ENCODE peak calls at places on chromosomes 1 and 21, in five cellular contexts. J is adrenal gland, G is heart right ventricle, T is breast epithelium, S is left ventricle myocardium inferior. Z is an unnamed sample.
A peak's percentile ranks its signal among the peaks of the same experiment; 100 is the strongest.

GRCh38 chr21:39175154-39175553 is 8.1 kb downstream of the PSMG1 start:
- DNase-seq in J (no peak), G (no peak), T (no peak), S (no peak), Z (no peak)

GRCh38 chr21:25107708-25108107 is 499.6 kb downstream of the MRPL39 start:
- DNase-seq in J (no peak), G (no peak), T (no peak), S (no peak), Z (no peak)

GRCh38 chr1:111669268-111669667 is 49.7 kb downstream of the RAP1A start:
- DNase-seq in J (no peak), G (no peak), T (no peak), S (no peak), Z (no peak)

GRCh38 chr1:115179397-115179835 is 90.1 kb upstream of the TSPAN2 start:
- DNase-seq in J (peak; percentile 90), G (peak; percentile 72), T (no peak), S (peak; percentile 76), Z (no peak)

GRCh38 chr21:28791595-28792282 is 200.9 kb downstream of the LTN1 start:
- DNase-seq in J (no peak), G (no peak), T (no peak), S (no peak), Z (no peak)

GRCh38 chr1:229407206-229408026 is 26.5 kb downstream of the ACTA1 start:
- DNase-seq in J (no peak), G (no peak), T (no peak), S (no peak), Z (peak; percentile 74)

GRCh38 chr1:94755675-94756074 is 64.5 kb upstream of the SLC44A3 start:
- DNase-seq in J (peak; percentile 69), G (no peak), T (no peak), S (no peak), Z (no peak)

GRCh38 chr1:23444596-23445390 is 20.2 kb upstream of the TCEA3 start:
- DNase-seq in J (no peak), G (no peak), T (no peak), S (no peak), Z (no peak)

GRCh38 chr1:150548632-150549495 is at the start of gene ADAMTSL4:
- DNase-seq in J (peak; percentile 81), G (peak; percentile 65), T (peak; percentile 63), S (peak; percentile 62), Z (peak; percentile 92)

GRCh38 chr1:3319874-3320245 is 134.6 kb upstream of the ARHGEF16 start:
- DNase-seq in J (peak; percentile 76), G (no peak), T (no peak), S (no peak), Z (peak; percentile 94)

GRCh38 chr1:13618483-13618882 is 34.9 kb downstream of the PDPN start:
- DNase-seq in J (no peak), G (no peak), T (no peak), S (no peak), Z (no peak)

GRCh38 chr1:167541013-167541412 is 12.5 kb downstream of the CREG1 start:
- DNase-seq in J (no peak), G (no peak), T (no peak), S (no peak), Z (no peak)

GRCh38 chr1:215423288-215423687 is 143.8 kb upstream of the KCTD3 start:
- DNase-seq in J (peak; percentile 62), G (no peak), T (no peak), S (no peak), Z (no peak)

GRCh38 chr1:225437710-225438437 is 10.0 kb upstream of the LBR start:
- DNase-seq in J (no peak), G (no peak), T (no peak), S (no peak), Z (peak; percentile 66)

GRCh38 chr21:31198575-31198974 is 145.5 kb downstream of the TIAM1 start:
- DNase-seq in J (no peak), G (no peak), T (no peak), S (no peak), Z (peak; percentile 30)

GRCh38 chr1:75616436-75617433 is 5.8 kb upstream of the SLC44A5 start:
- DNase-seq in J (no peak), G (no peak), T (no peak), S (no peak), Z (peak; percentile 55)

GRCh38 chr1:21550097-21550496 is 40.9 kb downstream of the ALPL start:
- DNase-seq in J (no peak), G (no peak), T (no peak), S (no peak), Z (peak; percentile 32)

GRCh38 chr1:16348414-16349182 is 3.7 kb downstream of the FBXO42 start:
- DNase-seq in J (peak; percentile 45), G (no peak), T (no peak), S (no peak), Z (no peak)

GRCh38 chr1:59814901-59815825 is at the start of gene HOOK1:
- DNase-seq in J (peak; percentile 58), G (peak; percentile 11), T (no peak), S (no peak), Z (no peak)

GRCh38 chr1:59819566-59820438 is 5.1 kb downstream of the HOOK1 start:
- DNase-seq in J (no peak), G (no peak), T (no peak), S (no peak), Z (no peak)

GRCh38 chr1:59815892-59816291 is 1.1 kb downstream of the HOOK1 start:
- DNase-seq in J (no peak), G (no peak), T (no peak), S (no peak), Z (no peak)

GRCh38 chr1:59814180-59814900 is 409 bp upstream of the HOOK1 start:
- DNase-seq in J (peak; percentile 96), G (peak; percentile 68), T (peak; percentile 93), S (peak; percentile 71), Z (peak; percentile 95)

DNA sequence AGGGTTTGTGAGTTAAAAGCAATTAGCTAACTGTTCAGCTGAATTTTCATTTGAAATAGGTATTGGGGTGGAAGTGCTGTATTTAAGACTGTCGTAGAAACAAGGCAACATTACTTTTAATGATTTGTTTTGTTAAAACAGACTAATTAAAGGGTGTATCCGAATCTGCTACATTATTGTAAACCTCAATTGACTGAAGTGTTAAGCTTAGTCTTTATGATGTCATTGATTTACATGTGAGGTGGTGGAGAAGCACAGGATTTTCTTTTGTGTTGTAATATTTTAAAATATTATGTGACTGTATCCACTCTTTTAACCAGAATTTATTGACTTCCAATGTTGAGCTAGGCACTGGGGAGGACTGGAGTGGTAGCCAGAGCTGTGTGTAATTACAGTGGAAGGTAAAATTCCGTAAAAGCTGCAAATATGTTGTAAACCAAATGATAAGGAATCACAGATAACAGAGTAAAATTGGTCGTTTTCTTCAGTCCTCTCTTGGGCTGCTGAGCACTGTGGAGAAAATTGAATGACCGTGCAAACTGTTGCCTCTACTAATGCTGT is 1.6 kb downstream of the HOOK1 start:
- DNase-seq in J (no peak), G (no peak), T (no peak), S (no peak), Z (no peak)
- H3K4me3 ChIP-seq in J (no peak overlapping the region), G (no peak overlapping the region), T (no peak overlapping the region), S (no peak overlapping the region), Z (no peak overlapping the region)

DNA sequence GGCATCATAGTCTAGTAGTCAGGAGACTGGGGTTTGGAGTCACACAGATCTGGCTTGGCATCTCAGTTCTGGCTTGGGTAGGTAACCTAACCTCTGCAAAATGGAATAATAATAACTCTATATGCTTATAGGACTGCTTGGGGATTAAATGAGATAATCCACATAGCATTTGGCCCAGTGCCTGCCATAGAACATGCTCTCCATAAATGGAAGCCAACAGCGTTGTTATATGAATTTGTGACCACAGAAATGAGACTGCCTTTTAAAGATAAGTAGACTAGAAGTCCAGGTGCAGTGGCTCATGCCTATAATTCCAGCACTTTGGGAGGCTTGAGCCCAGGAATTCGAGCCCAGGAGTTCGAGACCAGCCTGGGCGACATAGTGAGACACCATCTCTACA is 4.0 kb upstream of the OPRD1 start:
- DNase-seq in J (no peak), G (no peak), T (no peak), S (no peak), Z (no peak)
- H3K27me3 ChIP-seq in J (peaks cover 21% of the 10 kb centered on the region), G (peaks cover 26% of the 10 kb centered on the region), T (peaks cover 2% of the 10 kb centered on the region), S (peaks cover 66% of the 10 kb centered on the region), Z (peaks cover 28% of the 10 kb centered on the region)

DNA sequence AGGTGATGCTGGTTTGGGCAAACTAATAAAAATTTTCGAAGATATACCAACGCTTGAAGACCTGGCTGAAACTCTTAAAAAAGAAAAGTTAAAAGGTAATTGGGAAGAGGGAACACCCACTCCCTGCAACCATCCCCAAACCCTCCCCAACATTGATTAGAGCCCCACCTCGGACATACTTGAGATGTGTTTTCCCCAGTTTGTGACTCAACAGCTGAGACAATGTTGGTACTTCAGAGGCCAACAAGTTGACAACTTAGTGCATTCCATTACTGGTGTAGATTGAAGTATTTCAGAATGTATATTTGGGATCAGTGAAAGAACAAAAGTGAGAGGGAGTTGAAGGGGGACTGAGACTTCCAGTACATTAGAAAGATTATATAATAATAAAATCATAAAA is 5.1 kb downstream of the IFI16 start:
- DNase-seq in J (no peak), G (no peak), T (no peak), S (no peak), Z (no peak)
- H3K36me3 ChIP-seq in J (no peaks in the 10 kb centered on the region), G (peaks cover 53% of the 10 kb centered on the region), T (no peaks in the 10 kb centered on the region), S (peaks cover 46% of the 10 kb centered on the region), Z (no peaks in the 10 kb centered on the region)

GRCh38 chr1:26047278-26047874 is 1.5 kb upstream of the SLC30A2 start:
- DNase-seq in J (no peak), G (no peak), T (no peak), S (no peak), Z (no peak)

GRCh38 chr1:26044971-26045711 is 777 bp downstream of the SLC30A2 start:
- DNase-seq in J (no peak), G (no peak), T (no peak), S (peak; percentile 39), Z (peak; percentile 85)

GRCh38 chr1:26046313-26047031 is 554 bp upstream of the SLC30A2 start:
- DNase-seq in J (no peak), G (no peak), T (no peak), S (no peak), Z (peak; percentile 82)

GRCh38 chr1:26044414-26044813 is 1.5 kb downstream of the SLC30A2 start:
- DNase-seq in J (no peak), G (no peak), T (no peak), S (no peak), Z (no peak)

DNA sequence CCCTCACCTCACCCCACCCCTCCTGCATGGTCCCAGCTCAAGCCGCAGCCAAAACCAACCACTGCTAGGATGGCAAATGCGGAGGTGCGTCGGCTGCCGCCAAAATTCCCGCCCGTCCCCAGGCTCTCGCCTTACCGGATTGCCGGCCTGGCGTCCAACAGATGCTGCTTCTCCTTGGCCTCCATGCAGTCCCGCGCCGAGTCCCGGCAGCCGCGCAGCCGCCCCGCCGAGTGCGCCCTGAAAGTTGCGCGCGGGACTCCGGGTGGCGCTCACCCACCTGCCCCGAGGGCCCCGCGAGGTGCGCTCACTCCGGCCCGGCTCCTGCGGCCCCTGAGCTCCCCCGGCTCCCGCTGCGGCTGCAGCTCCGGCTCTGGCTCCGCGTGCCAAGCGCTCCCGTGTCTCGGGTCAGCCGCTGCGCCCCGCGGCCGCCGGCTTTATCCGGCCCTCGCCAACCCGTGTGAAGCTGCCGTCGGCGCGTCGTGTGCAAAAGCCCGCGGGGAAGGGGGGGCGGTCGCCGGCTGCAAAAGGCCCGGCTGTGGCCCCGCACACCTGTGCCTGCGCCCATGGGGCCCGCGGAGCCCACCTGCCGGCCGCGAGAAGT is at the start of gene SLC30A2:
- DNase-seq in J (no peak), G (no peak), T (no peak), S (no peak), Z (peak; percentile 91)
- H3K4me3 ChIP-seq in J (no peak within 1 kb of the TSS), G (peak within 1 kb of the TSS; percentile 33), T (peak within 1 kb of the TSS; percentile 34), S (peak within 1 kb of the TSS; percentile 62), Z (peak within 1 kb of the TSS; percentile 35)